ENCODE peak calls at places on chromosomes 1 and 21, in five cellular contexts. K is omental fat pad; E is H9; S is pulmonary artery endothelial cell; M is activated effector memory CD4-positive, alpha-beta T cell treated with anti-CD3 and anti-CD28 coated beads, Interleukin-2, amount 50 U/mL, for 16 hours. X is an unnamed sample.

GRCh38 chr1:109151146-109151545 is 37.2 kb downstream of the ELAPOR1 start:
- DNase-seq in K (no peak), E (peak), S (peak), M (no peak), X (no peak)

GRCh38 chr21:38859852-38860251 is 54.1 kb downstream of the ETS2 start:
- DNase-seq in K (no peak), E (no peak), S (no peak), M (no peak), X (no peak)

GRCh38 chr1:12548279-12549105 is 69.5 kb downstream of the DHRS3 start:
- DNase-seq in K (no peak), E (no peak), S (no peak), M (peak), X (peak)

GRCh38 chr1:156705918-156706646 is 699 bp upstream of the CRABP2 start:
- DNase-seq in K (peak), E (peak), S (no peak), M (peak), X (no peak)

GRCh38 chr1:156667610-156667967 is 9.6 kb downstream of the NES start:
- DNase-seq in K (no peak), E (no peak), S (no peak), M (no peak), X (peak)

GRCh38 chr1:150162862-150163706 is 13.4 kb downstream of the PLEKHO1 start:
- DNase-seq in K (peak), E (peak), S (peak), M (no peak), X (peak)

GRCh38 chr21:27261676-27262075 is 294.8 kb upstream of the ADAMTS5 start:
- DNase-seq in K (no peak), E (no peak), S (no peak), M (no peak), X (no peak)

GRCh38 chr1:116570358-116571214 is at the start of gene CD58:
- DNase-seq in K (peak), E (peak), S (no peak), M (peak), X (peak)

GRCh38 chr1:167447521-167448136 is 70.7 kb downstream of the CD247 start:
- DNase-seq in K (no peak), E (no peak), S (no peak), M (peak), X (no peak)

GRCh38 chr1:85465099-85465790 is at the start of gene DDAH1:
- DNase-seq in K (no peak), E (peak), S (no peak), M (no peak), X (no peak)

GRCh38 chr1:107794571-107794970 is 170.4 kb downstream of the VAV3 start:
- DNase-seq in K (no peak), E (no peak), S (no peak), M (no peak), X (no peak)

GRCh38 chr1:18047122-18047521 is 60.5 kb upstream of the IGSF21 start:
- DNase-seq in K (no peak), E (no peak), S (no peak), M (no peak), X (no peak)

GRCh38 chr1:69700770-69701169 is 133.0 kb downstream of the LRRC7 start:
- DNase-seq in K (no peak), E (peak), S (no peak), M (no peak), X (no peak)

GRCh38 chr1:100950776-100951175 is 54.9 kb downstream of the SLC30A7 start:
- DNase-seq in K (no peak), E (peak), S (no peak), M (no peak), X (no peak)

GRCh38 chr1:237799762-237800474 is 90.8 kb downstream of the ZP4 start:
- DNase-seq in K (no peak), E (peak), S (no peak), M (peak), X (no peak)

GRCh38 chr1:52677407-52677806 is 20.7 kb downstream of the COA7 start:
- DNase-seq in K (no peak), E (no peak), S (no peak), M (peak), X (no peak)

GRCh38 chr1:247857069-247857985 is at the start of gene TRIM58:
- DNase-seq in K (no peak), E (no peak), S (no peak), M (no peak), X (no peak)

GRCh38 chr1:212520746-212521145 is 87.8 kb upstream of the ATF3 start:
- DNase-seq in K (no peak), E (no peak), S (no peak), M (no peak), X (no peak)

GRCh38 chr1:40029608-40030007 is 10.9 kb upstream of the CAP1 start:
- DNase-seq in K (no peak), E (no peak), S (no peak), M (no peak), X (no peak)